ENCODE peak calls at places on chromosomes 13 and 19, in eight cellular contexts. K is lower lobe of right lung, G is transverse colon, M is ascending aorta, O is fibroblast of lung, N is MM.1S, C is cardiac muscle cell, H is aorta. T is an unnamed sample.
A peak's percentile ranks its signal among the peaks of the same experiment; 100 is the strongest.

GRCh38 chr19:52640916-52641315 is 2.8 kb upstream of the ZNF83 start:
- DNase-seq in K (no peak), G (no peak), M (no peak), O (no peak), N (no peak), C (no peak), H (no peak), T (no peak)

GRCh38 chr19:58154287-58154678 is 3.7 kb upstream of the ZNF329 start:
- DNase-seq in K (peak; percentile 48), G (peak; percentile 27), M (no peak), O (peak; percentile 61), N (no peak), C (peak; percentile 53), H (peak; percentile 81), T (peak; percentile 52)

GRCh38 chr13:109836629-109837607 is 50.5 kb upstream of the IRS2 start:
- DNase-seq in K (no peak), G (peak; percentile 66), M (no peak), O (no peak), N (no peak), C (no peak), H (no peak), T (no peak)

GRCh38 chr19:4371209-4371897 is 28.0 kb downstream of the MPND start:
- DNase-seq in K (no peak), G (no peak), M (no peak), O (no peak), N (no peak), C (no peak), H (no peak), T (no peak)

GRCh38 chr13:113742000-113742441 is 17.0 kb upstream of the TMEM255B start:
- DNase-seq in K (peak; percentile 70), G (peak; percentile 55), M (no peak), O (peak; percentile 78), N (peak; percentile 90), C (peak; percentile 67), H (peak; percentile 76), T (no peak)

GRCh38 chr19:2625434-2625833 is 77.1 kb downstream of the GNG7 start:
- DNase-seq in K (peak; percentile 80), G (peak; percentile 75), M (no peak), O (no peak), N (no peak), C (no peak), H (no peak), T (peak; percentile 43)

GRCh38 chr19:44897835-44898234 is 6.8 kb downstream of the TOMM40 start:
- DNase-seq in K (no peak), G (no peak), M (no peak), O (no peak), N (no peak), C (no peak), H (no peak), T (no peak)

GRCh38 chr19:45820413-45821102 is 5.5 kb upstream of the RSPH6A start:
- DNase-seq in K (no peak), G (no peak), M (no peak), O (no peak), N (no peak), C (no peak), H (no peak), T (no peak)

GRCh38 chr13:106942558-106942957 is 374.6 kb upstream of the ARGLU1 start:
- DNase-seq in K (no peak), G (no peak), M (no peak), O (no peak), N (no peak), C (no peak), H (no peak), T (no peak)

GRCh38 chr13:50512602-50513527 is 330.6 kb downstream of the DLEU7 start:
- DNase-seq in K (peak; percentile 77), G (peak; percentile 75), M (no peak), O (peak; percentile 70), N (peak; percentile 80), C (peak; percentile 17), H (peak; percentile 79), T (peak; percentile 65)

GRCh38 chr13:59542303-59542702 is 621.4 kb downstream of the DIAPH3 start:
- DNase-seq in K (no peak), G (no peak), M (no peak), O (peak; percentile 37), N (no peak), C (no peak), H (no peak), T (no peak)

GRCh38 chr19:52659013-52659412 is 20.9 kb upstream of the ZNF83 start:
- DNase-seq in K (no peak), G (no peak), M (no peak), O (no peak), N (no peak), C (no peak), H (no peak), T (no peak)

GRCh38 chr13:105272660-105273631 is 1262.5 kb downstream of the EFNB2 start:
- DNase-seq in K (no peak), G (no peak), M (no peak), O (no peak), N (no peak), C (no peak), H (no peak), T (no peak)

GRCh38 chr19:6602729-6603114 is 11.8 kb upstream of the CD70 start:
- DNase-seq in K (no peak), G (no peak), M (no peak), O (no peak), N (no peak), C (no peak), H (peak; percentile 20), T (no peak)

GRCh38 chr13:112726018-112726767 is 36.4 kb downstream of the ATP11A start:
- DNase-seq in K (peak; percentile 41), G (no peak), M (no peak), O (no peak), N (no peak), C (no peak), H (no peak), T (no peak)

GRCh38 chr19:9885077-9885552 is 50.0 kb downstream of the PIN1 start:
- DNase-seq in K (no peak), G (no peak), M (peak; percentile 13), O (peak; percentile 33), N (no peak), C (no peak), H (no peak), T (peak; percentile 40)

GRCh38 chr13:51793570-51794273 is 10.2 kb downstream of the DHRS12 start:
- DNase-seq in K (no peak), G (no peak), M (no peak), O (peak; percentile 79), N (no peak), C (no peak), H (no peak), T (no peak)

GRCh38 chr13:24747248-24748151 is 16.5 kb upstream of the RNF17 start:
- DNase-seq in K (no peak), G (peak; percentile 24), M (no peak), O (peak; percentile 22), N (peak; percentile 78), C (peak; percentile 47), H (no peak), T (no peak)

GRCh38 chr19:18946918-18947317 is 5.9 kb upstream of the HOMER3 start:
- DNase-seq in K (no peak), G (peak; percentile 69), M (no peak), O (no peak), N (peak; percentile 75), C (no peak), H (no peak), T (no peak)

GRCh38 chr13:98525852-98526512 is 50.9 kb downstream of the STK24 start:
- DNase-seq in K (no peak), G (no peak), M (no peak), O (no peak), N (no peak), C (no peak), H (no peak), T (no peak)
- H3K4me1 ChIP-seq in K (peaks cover 63% of the 10 kb centered on the region), G (peaks cover 20% of the 10 kb centered on the region), M (no peaks in the 10 kb centered on the region), O (peaks cover 10% of the 10 kb centered on the region), N (no peaks in the 10 kb centered on the region), C (peaks cover 47% of the 10 kb centered on the region), H (no peaks in the 10 kb centered on the region), T (peaks cover 61% of the 10 kb centered on the region)

DNA sequence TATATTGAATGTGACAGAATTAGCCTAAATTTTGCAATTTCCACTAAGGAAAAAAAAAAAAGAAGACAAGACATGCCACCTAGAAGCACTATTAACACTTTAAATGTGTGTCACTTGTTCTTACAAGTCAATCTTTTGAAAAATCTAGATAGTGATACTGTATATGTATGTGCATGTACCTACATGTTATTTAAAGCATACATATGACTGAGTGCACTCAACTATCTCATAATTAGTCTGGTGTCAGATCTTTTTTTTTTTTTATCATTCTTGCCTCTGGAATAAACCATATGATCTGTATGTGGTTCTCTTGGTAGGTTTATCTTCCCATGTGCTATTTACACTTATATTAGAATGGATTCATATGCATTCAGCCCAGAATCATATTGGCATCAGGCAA is 62.3 kb downstream of the FOXO1 start:
- DNase-seq in K (no peak), G (no peak), M (no peak), O (no peak), N (no peak), C (no peak), H (no peak), T (no peak)
- H3K27ac ChIP-seq in K (no peak overlapping the region), G (no peak overlapping the region), M (no peak overlapping the region), O (no peak overlapping the region), N (no peak overlapping the region), C (no peak overlapping the region), H (no peak overlapping the region), T (no peak overlapping the region)

DNA sequence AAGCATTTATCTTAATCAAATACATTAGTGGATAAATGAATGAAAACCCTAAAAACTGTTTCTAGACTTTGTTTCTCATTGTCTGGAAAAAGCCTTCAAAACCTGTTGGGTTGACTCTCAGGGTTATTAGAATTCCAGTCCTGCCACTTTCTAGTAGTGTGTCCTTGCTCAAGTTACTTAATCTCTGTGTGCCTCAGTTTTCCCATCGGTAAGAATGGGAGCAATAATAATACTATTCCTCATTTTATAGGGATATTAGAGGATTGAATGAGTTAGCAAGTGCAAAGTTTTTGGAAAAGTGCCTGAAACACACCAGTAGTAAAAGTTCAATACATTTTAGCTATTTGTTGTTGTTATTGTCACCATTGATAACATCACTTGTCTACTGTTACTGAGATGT is 2.9 kb downstream of the URAD start:
- DNase-seq in K (no peak), G (no peak), M (no peak), O (no peak), N (no peak), C (no peak), H (no peak), T (no peak)
- H3K27me3 ChIP-seq in K (peaks cover 78% of the 10 kb centered on the region), G (peaks cover 39% of the 10 kb centered on the region), M (no peaks in the 10 kb centered on the region), O (peaks cover 22% of the 10 kb centered on the region), N (no peaks in the 10 kb centered on the region), C (peaks cover 97% of the 10 kb centered on the region), H (no peaks in the 10 kb centered on the region), T (peaks cover 57% of the 10 kb centered on the region)

GRCh38 chr19:322616-323015 is 22.0 kb downstream of the MIER2 start:
- DNase-seq in K (no peak), G (no peak), M (no peak), O (no peak), N (no peak), C (no peak), H (peak; percentile 57), T (no peak)

GRCh38 chr19:325173-325936 is 19.2 kb downstream of the MIER2 start:
- DNase-seq in K (no peak), G (no peak), M (no peak), O (no peak), N (no peak), C (no peak), H (peak; percentile 58), T (no peak)

GRCh38 chr19:325937-326565 is 18.5 kb downstream of the MIER2 start:
- DNase-seq in K (no peak), G (no peak), M (no peak), O (no peak), N (no peak), C (no peak), H (peak; percentile 63), T (no peak)

GRCh38 chr19:326851-327250 is 17.7 kb downstream of the MIER2 start:
- DNase-seq in K (no peak), G (no peak), M (no peak), O (no peak), N (no peak), C (no peak), H (no peak), T (no peak)

GRCh38 chr19:324716-325115 is 19.9 kb downstream of the MIER2 start:
- DNase-seq in K (no peak), G (no peak), M (no peak), O (no peak), N (no peak), C (no peak), H (no peak), T (no peak)
- H3K4me1 ChIP-seq in K (no peaks in the 10 kb centered on the region), G (no peaks in the 10 kb centered on the region), M (no peaks in the 10 kb centered on the region), O (no peaks in the 10 kb centered on the region), N (no peaks in the 10 kb centered on the region), C (no peaks in the 10 kb centered on the region), H (no peaks in the 10 kb centered on the region), T (no peaks in the 10 kb centered on the region)